ENCODE peak calls at places on chromosomes 7 and 10, in eight cellular contexts. One of them, this sample, is unnamed.

GRCh38 chr7:6315786-6316185 is 43.4 kb upstream of the CYTH3 start:
- DNase-seq in HFF-Myc: no peak
- DNase-seq in EH: no peak
- DNase-seq in BJ: no peak
- DNase-seq in GM12864: no peak
- DNase-seq in activated CD8-positive, alpha-beta memory T cell treated with anti-CD3 and anti-CD28 coated beads for 4 hours: no peak
- DNase-seq in NCI-H82: no peak
- DNase-seq in RPMI8226: peak; percentile 82
- DNase-seq in this sample: no peak

GRCh38 chr7:34042406-34042805 is 137.1 kb downstream of the BMPER start:
- DNase-seq in NCI-H82: no peak
- DNase-seq in RPMI8226: no peak
- DNase-seq in activated CD8-positive, alpha-beta memory T cell treated with anti-CD3 and anti-CD28 coated beads for 4 hours: no peak
- DNase-seq in BJ: no peak
- DNase-seq in EH: peak; percentile 80
- DNase-seq in HFF-Myc: no peak
- DNase-seq in GM12864: no peak
- DNase-seq in this sample: no peak

GRCh38 chr7:129951076-129952011 is 1.4 kb downstream of the UBE2H start:
- DNase-seq in NCI-H82: peak; percentile 55
- DNase-seq in BJ: no peak
- DNase-seq in GM12864: no peak
- DNase-seq in HFF-Myc: no peak
- DNase-seq in RPMI8226: peak; percentile 39
- DNase-seq in activated CD8-positive, alpha-beta memory T cell treated with anti-CD3 and anti-CD28 coated beads for 4 hours: no peak
- DNase-seq in EH: peak; percentile 26
- DNase-seq in this sample: no peak

GRCh38 chr10:13703997-13704536 is 117.3 kb downstream of the PRPF18 start:
- DNase-seq in RPMI8226: no peak
- DNase-seq in EH: no peak
- DNase-seq in BJ: no peak
- DNase-seq in HFF-Myc: no peak
- DNase-seq in GM12864: no peak
- DNase-seq in activated CD8-positive, alpha-beta memory T cell treated with anti-CD3 and anti-CD28 coated beads for 4 hours: no peak
- DNase-seq in NCI-H82: no peak
- DNase-seq in this sample: no peak

GRCh38 chr10:77855404-77856155 is 71.0 kb downstream of the DLG5 start:
- DNase-seq in activated CD8-positive, alpha-beta memory T cell treated with anti-CD3 and anti-CD28 coated beads for 4 hours: no peak
- DNase-seq in NCI-H82: no peak
- DNase-seq in HFF-Myc: no peak
- DNase-seq in RPMI8226: no peak
- DNase-seq in EH: no peak
- DNase-seq in GM12864: no peak
- DNase-seq in BJ: no peak
- DNase-seq in this sample: no peak

GRCh38 chr10:70751356-70751755 is 33.8 kb downstream of the TBATA start:
- DNase-seq in RPMI8226: no peak
- DNase-seq in activated CD8-positive, alpha-beta memory T cell treated with anti-CD3 and anti-CD28 coated beads for 4 hours: no peak
- DNase-seq in EH: no peak
- DNase-seq in BJ: no peak
- DNase-seq in HFF-Myc: no peak
- DNase-seq in NCI-H82: no peak
- DNase-seq in GM12864: no peak
- DNase-seq in this sample: no peak

GRCh38 chr7:81627565-81628287 is 142.1 kb downstream of the HGF start:
- DNase-seq in RPMI8226: no peak
- DNase-seq in HFF-Myc: no peak
- DNase-seq in GM12864: no peak
- DNase-seq in BJ: no peak
- DNase-seq in activated CD8-positive, alpha-beta memory T cell treated with anti-CD3 and anti-CD28 coated beads for 4 hours: no peak
- DNase-seq in EH: peak; percentile 69
- DNase-seq in NCI-H82: peak; percentile 4
- DNase-seq in this sample: no peak

GRCh38 chr10:133520193-133520738 is 6.9 kb upstream of the CYP2E1 start:
- DNase-seq in NCI-H82: peak; percentile 76
- DNase-seq in activated CD8-positive, alpha-beta memory T cell treated with anti-CD3 and anti-CD28 coated beads for 4 hours: peak; percentile 87
- DNase-seq in GM12864: peak; percentile 25
- DNase-seq in RPMI8226: peak; percentile 71
- DNase-seq in HFF-Myc: no peak
- DNase-seq in BJ: peak; percentile 10
- DNase-seq in EH: peak; percentile 72
- DNase-seq in this sample: no peak

GRCh38 chr7:70612811-70613210 is 519.1 kb upstream of the GALNT17 start:
- DNase-seq in RPMI8226: no peak
- DNase-seq in EH: no peak
- DNase-seq in GM12864: no peak
- DNase-seq in activated CD8-positive, alpha-beta memory T cell treated with anti-CD3 and anti-CD28 coated beads for 4 hours: no peak
- DNase-seq in NCI-H82: no peak
- DNase-seq in BJ: no peak
- DNase-seq in HFF-Myc: no peak
- DNase-seq in this sample: no peak

GRCh38 chr7:69365588-69366241 is 232.6 kb upstream of the AUTS2 start:
- DNase-seq in HFF-Myc: no peak
- DNase-seq in NCI-H82: no peak
- DNase-seq in RPMI8226: peak; percentile 40
- DNase-seq in GM12864: no peak
- DNase-seq in activated CD8-positive, alpha-beta memory T cell treated with anti-CD3 and anti-CD28 coated beads for 4 hours: no peak
- DNase-seq in EH: peak; percentile 9
- DNase-seq in BJ: no peak
- DNase-seq in this sample: no peak

GRCh38 chr10:70584366-70584765 is 18.2 kb downstream of the PRF1 start:
- DNase-seq in RPMI8226: no peak
- DNase-seq in EH: no peak
- DNase-seq in NCI-H82: no peak
- DNase-seq in GM12864: no peak
- DNase-seq in activated CD8-positive, alpha-beta memory T cell treated with anti-CD3 and anti-CD28 coated beads for 4 hours: no peak
- DNase-seq in BJ: no peak
- DNase-seq in HFF-Myc: no peak
- DNase-seq in this sample: no peak

GRCh38 chr7:710161-710560 is 16.3 kb upstream of the DNAAF5 start:
- DNase-seq in activated CD8-positive, alpha-beta memory T cell treated with anti-CD3 and anti-CD28 coated beads for 4 hours: no peak
- DNase-seq in BJ: no peak
- DNase-seq in GM12864: no peak
- DNase-seq in NCI-H82: no peak
- DNase-seq in HFF-Myc: no peak
- DNase-seq in RPMI8226: no peak
- DNase-seq in EH: no peak
- DNase-seq in this sample: no peak

GRCh38 chr7:48140001-48140681 is 31.1 kb upstream of the ABCA13 start:
- DNase-seq in activated CD8-positive, alpha-beta memory T cell treated with anti-CD3 and anti-CD28 coated beads for 4 hours: no peak
- DNase-seq in RPMI8226: peak; percentile 56
- DNase-seq in BJ: peak; percentile 43
- DNase-seq in NCI-H82: no peak
- DNase-seq in EH: peak; percentile 69
- DNase-seq in GM12864: no peak
- DNase-seq in HFF-Myc: peak; percentile 51
- DNase-seq in this sample: no peak

GRCh38 chr7:101557421-101557820 is 71.7 kb downstream of the MYL10 start:
- DNase-seq in GM12864: no peak
- DNase-seq in NCI-H82: no peak
- DNase-seq in BJ: no peak
- DNase-seq in activated CD8-positive, alpha-beta memory T cell treated with anti-CD3 and anti-CD28 coated beads for 4 hours: no peak
- DNase-seq in EH: no peak
- DNase-seq in RPMI8226: no peak
- DNase-seq in HFF-Myc: no peak
- DNase-seq in this sample: no peak

GRCh38 chr10:42981358-42982236 is 95.3 kb upstream of the RET start:
- DNase-seq in activated CD8-positive, alpha-beta memory T cell treated with anti-CD3 and anti-CD28 coated beads for 4 hours: no peak
- DNase-seq in EH: no peak
- DNase-seq in NCI-H82: no peak
- DNase-seq in HFF-Myc: no peak
- DNase-seq in BJ: no peak
- DNase-seq in GM12864: no peak
- DNase-seq in RPMI8226: no peak
- DNase-seq in this sample: peak; percentile 48

GRCh38 chr10:29659770-29660097 is 25.0 kb upstream of the SVIL start:
- DNase-seq in RPMI8226: no peak
- DNase-seq in BJ: no peak
- DNase-seq in HFF-Myc: no peak
- DNase-seq in GM12864: no peak
- DNase-seq in EH: no peak
- DNase-seq in NCI-H82: peak; percentile 6
- DNase-seq in activated CD8-positive, alpha-beta memory T cell treated with anti-CD3 and anti-CD28 coated beads for 4 hours: no peak
- DNase-seq in this sample: no peak

GRCh38 chr7:79620291-79620690 is 166.8 kb upstream of the MAGI2 start:
- DNase-seq in BJ: no peak
- DNase-seq in HFF-Myc: no peak
- DNase-seq in EH: no peak
- DNase-seq in RPMI8226: no peak
- DNase-seq in activated CD8-positive, alpha-beta memory T cell treated with anti-CD3 and anti-CD28 coated beads for 4 hours: no peak
- DNase-seq in GM12864: no peak
- DNase-seq in NCI-H82: no peak
- DNase-seq in this sample: no peak

GRCh38 chr7:23863209-23863798 is 153.3 kb downstream of the STK31 start:
- DNase-seq in EH: peak; percentile 43
- DNase-seq in BJ: no peak
- DNase-seq in GM12864: peak; percentile 2
- DNase-seq in NCI-H82: peak; percentile 51
- DNase-seq in activated CD8-positive, alpha-beta memory T cell treated with anti-CD3 and anti-CD28 coated beads for 4 hours: no peak
- DNase-seq in RPMI8226: peak; percentile 26
- DNase-seq in HFF-Myc: no peak
- DNase-seq in this sample: no peak

GRCh38 chr10:24208661-24209420 is at the start of gene KIAA1217:
- DNase-seq in EH: peak; percentile 46
- DNase-seq in NCI-H82: peak; percentile 24
- DNase-seq in GM12864: no peak
- DNase-seq in RPMI8226: peak; percentile 7
- DNase-seq in BJ: no peak
- DNase-seq in HFF-Myc: peak; percentile 14
- DNase-seq in activated CD8-positive, alpha-beta memory T cell treated with anti-CD3 and anti-CD28 coated beads for 4 hours: no peak
- DNase-seq in this sample: peak; percentile 80

GRCh38 chr10:110576220-110576619 is 8.7 kb downstream of the SMC3 start:
- DNase-seq in GM12864: no peak
- DNase-seq in RPMI8226: no peak
- DNase-seq in EH: peak; percentile 80
- DNase-seq in HFF-Myc: peak; percentile 32
- DNase-seq in NCI-H82: no peak
- DNase-seq in activated CD8-positive, alpha-beta memory T cell treated with anti-CD3 and anti-CD28 coated beads for 4 hours: no peak
- DNase-seq in BJ: no peak
- DNase-seq in this sample: no peak

GRCh38 chr10:48695636-48696534 is 11.2 kb downstream of the WDFY4 start:
- DNase-seq in BJ: no peak
- DNase-seq in activated CD8-positive, alpha-beta memory T cell treated with anti-CD3 and anti-CD28 coated beads for 4 hours: no peak
- DNase-seq in GM12864: no peak
- DNase-seq in HFF-Myc: no peak
- DNase-seq in NCI-H82: no peak
- DNase-seq in EH: no peak
- DNase-seq in RPMI8226: no peak
- DNase-seq in this sample: peak; percentile 54

GRCh38 chr10:87850742-87851205 is 12.6 kb downstream of the KLLN start:
- DNase-seq in GM12864: no peak
- DNase-seq in activated CD8-positive, alpha-beta memory T cell treated with anti-CD3 and anti-CD28 coated beads for 4 hours: no peak
- DNase-seq in RPMI8226: peak; percentile 57
- DNase-seq in HFF-Myc: peak; percentile 57
- DNase-seq in NCI-H82: peak; percentile 76
- DNase-seq in EH: peak; percentile 74
- DNase-seq in BJ: no peak
- DNase-seq in this sample: no peak

GRCh38 chr10:124239666-124240065 is 146.3 kb upstream of the CHST15 start:
- DNase-seq in RPMI8226: no peak
- DNase-seq in NCI-H82: no peak
- DNase-seq in GM12864: no peak
- DNase-seq in HFF-Myc: no peak
- DNase-seq in EH: no peak
- DNase-seq in BJ: no peak
- DNase-seq in activated CD8-positive, alpha-beta memory T cell treated with anti-CD3 and anti-CD28 coated beads for 4 hours: no peak
- DNase-seq in this sample: no peak

GRCh38 chr10:112554263-112554662 is 107.2 kb downstream of the VTI1A start:
- DNase-seq in NCI-H82: no peak
- DNase-seq in HFF-Myc: no peak
- DNase-seq in activated CD8-positive, alpha-beta memory T cell treated with anti-CD3 and anti-CD28 coated beads for 4 hours: no peak
- DNase-seq in EH: no peak
- DNase-seq in RPMI8226: no peak
- DNase-seq in BJ: no peak
- DNase-seq in GM12864: no peak
- DNase-seq in this sample: no peak

GRCh38 chr7:64045301-64046040 is at the start of gene ZNF727:
- DNase-seq in RPMI8226: peak; percentile 85
- DNase-seq in NCI-H82: peak; percentile 16
- DNase-seq in GM12864: no peak
- DNase-seq in EH: no peak
- DNase-seq in activated CD8-positive, alpha-beta memory T cell treated with anti-CD3 and anti-CD28 coated beads for 4 hours: no peak
- DNase-seq in BJ: no peak
- DNase-seq in HFF-Myc: no peak
- DNase-seq in this sample: no peak

This sample was measured in type B pancreatic cell.